ENCODE peak calls at places on chromosome 1, in six cellular contexts. X is thoracic aorta; Q is CD8-positive, alpha-beta T cell; K is fibroblast of lung; C is HepG2; J is kidney epithelial cell. T is an unnamed sample.

GRCh38 chr1:90835172-90835660 is 118.1 kb upstream of the BARHL2 start:
- DNase-seq in X (no peak), Q (no peak), K (no peak), C (no peak), J (no peak), T (no peak)

GRCh38 chr1:118825619-118826018 is 162.5 kb downstream of the TBX15 start:
- DNase-seq in X (no peak), Q (no peak), K (no peak), C (no peak), J (no peak), T (no peak)

GRCh38 chr1:27868932-27869718 is 3.2 kb upstream of the THEMIS2 start:
- DNase-seq in X (no peak), Q (peak), K (no peak), C (no peak), J (no peak), T (peak)

GRCh38 chr1:162349635-162350330 is 26.9 kb downstream of the SPATA46 start:
- DNase-seq in X (no peak), Q (no peak), K (peak), C (no peak), J (peak), T (no peak)

GRCh38 chr1:29122662-29122986 is 1.1 kb downstream of the TMEM200B start:
- DNase-seq in X (no peak), Q (no peak), K (peak), C (no peak), J (no peak), T (no peak)

GRCh38 chr1:53182111-53182593 is 14.5 kb upstream of the CPT2 start:
- DNase-seq in X (peak), Q (peak), K (peak), C (peak), J (peak), T (peak)

GRCh38 chr1:162016616-162017015 is 7.1 kb downstream of the OLFML2B start:
- DNase-seq in X (no peak), Q (no peak), K (no peak), C (no peak), J (no peak), T (no peak)

GRCh38 chr1:33257759-33258712 is 1.7 kb downstream of the ZNF362 start:
- DNase-seq in X (no peak), Q (no peak), K (peak), C (peak), J (no peak), T (no peak)

GRCh38 chr1:43949663-43950062 is 2.9 kb downstream of the IPO13 start:
- DNase-seq in X (no peak), Q (no peak), K (no peak), C (no peak), J (no peak), T (no peak)

GRCh38 chr1:43945898-43946243 is 879 bp upstream of the IPO13 start:
- DNase-seq in X (no peak), Q (no peak), K (no peak), C (no peak), J (no peak), T (no peak)

GRCh38 chr1:43946244-43947060 is at the start of gene IPO13:
- DNase-seq in X (peak), Q (peak), K (peak), C (peak), J (peak), T (peak)

GRCh38 chr1:43947061-43947889 is 525 bp downstream of the IPO13 start:
- DNase-seq in X (no peak), Q (no peak), K (no peak), C (no peak), J (no peak), T (no peak)

DNA sequence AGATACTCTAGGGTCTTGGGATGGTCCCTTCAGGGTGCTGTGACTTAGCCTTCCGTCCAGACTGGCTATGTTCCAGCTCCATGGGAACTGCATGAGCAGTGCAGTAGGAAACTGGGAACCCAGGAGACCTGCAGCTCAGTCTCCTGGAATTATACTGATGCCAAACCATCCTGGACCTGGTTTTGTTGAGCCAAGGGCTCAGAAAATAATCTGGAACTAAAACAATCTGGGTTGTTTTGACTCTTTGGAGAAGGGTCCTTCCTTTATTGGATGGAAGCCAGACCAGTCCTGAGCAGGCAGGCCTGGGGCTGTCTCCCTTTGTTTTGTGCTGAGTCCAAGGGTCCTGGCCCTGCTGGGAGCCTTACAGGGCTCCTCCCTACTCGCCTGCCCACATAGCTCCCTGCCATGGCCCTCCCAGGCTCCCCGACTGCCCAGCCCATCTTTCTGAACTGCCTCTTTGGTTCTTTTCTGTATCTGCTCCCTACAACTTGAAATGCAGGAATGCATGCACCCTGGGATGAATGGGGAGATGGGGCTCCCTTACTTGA is 1.2 kb downstream of the IPO13 start:
- DNase-seq in X (no peak), Q (no peak), K (no peak), C (peak), J (no peak), T (no peak)
- H3K4me3 ChIP-seq in X (peak), Q (peak), K (peak), C (peak), J (peak), T (peak)

GRCh38 chr1:6545276-6545934 is 8.9 kb downstream of the NOL9 start:
- DNase-seq in X (no peak), Q (no peak), K (no peak), C (no peak), J (no peak), T (no peak)

GRCh38 chr1:6544831-6545230 is 9.5 kb downstream of the NOL9 start:
- DNase-seq in X (no peak), Q (no peak), K (no peak), C (no peak), J (no peak), T (no peak)

GRCh38 chr1:6546326-6546725 is 8.0 kb downstream of the NOL9 start:
- DNase-seq in X (no peak), Q (no peak), K (no peak), C (no peak), J (no peak), T (no peak)

DNA sequence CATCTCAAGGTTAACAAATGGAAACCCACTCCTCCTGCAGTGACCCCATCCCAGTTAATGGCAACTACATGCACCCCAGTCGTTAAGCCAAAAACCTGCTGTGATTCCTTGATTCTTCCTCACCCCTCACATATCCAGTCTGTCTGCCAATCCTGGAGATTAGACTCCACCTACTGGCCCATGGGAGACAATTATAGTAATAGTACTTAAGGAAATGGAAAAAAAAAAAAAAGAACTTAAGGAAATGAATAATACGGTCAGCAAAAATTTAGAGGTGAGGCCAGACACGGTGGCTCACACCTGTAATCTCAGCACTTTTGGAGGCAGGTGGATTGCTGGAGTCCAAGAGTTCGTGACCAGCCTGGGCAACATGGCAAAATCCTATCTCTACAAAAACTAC is 7.0 kb downstream of the NOL9 start:
- DNase-seq in X (no peak), Q (no peak), K (no peak), C (no peak), J (no peak), T (no peak)
- TF ChIP-seq CTCF in X (no peak), Q (no peak), K (no peak), C (no peak), J (no peak), T (no peak)

DNA sequence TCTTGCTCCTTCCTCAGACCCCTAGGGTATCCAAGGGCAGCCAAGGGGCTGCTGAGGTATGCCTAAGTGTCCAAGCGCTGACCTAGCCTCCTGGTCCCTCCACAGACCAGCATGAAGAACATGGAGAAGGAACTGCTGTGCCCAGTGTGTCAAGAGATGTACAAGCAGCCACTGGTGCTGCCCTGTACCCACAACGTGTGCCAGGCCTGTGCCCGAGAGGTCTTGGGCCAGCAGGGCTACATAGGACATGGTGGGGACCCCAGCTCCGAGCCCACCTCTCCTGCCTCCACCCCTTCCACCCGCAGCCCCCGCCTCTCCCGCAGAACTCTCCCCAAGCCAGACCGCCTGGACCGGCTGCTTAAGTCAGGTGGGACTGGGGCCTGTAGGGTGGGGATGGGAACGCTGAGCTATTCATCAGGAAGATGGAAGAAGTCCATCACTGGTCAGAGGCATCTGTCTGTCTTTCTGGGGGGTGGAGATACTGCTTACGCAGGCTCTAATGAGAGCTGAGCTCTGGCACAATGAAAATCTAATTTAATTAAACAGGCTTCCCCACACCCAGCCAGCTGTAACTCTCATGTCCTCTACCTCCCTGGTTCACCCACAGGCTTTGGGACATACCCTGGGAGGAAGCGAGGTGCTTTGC is 1.8 kb downstream of the TRIM46 start:
- DNase-seq in X (no peak), Q (no peak), K (no peak), C (no peak), J (no peak), T (peak)
- H3K4me3 ChIP-seq in X (no peak), Q (no peak), K (peak), C (no peak), J (peak), T (no peak)

GRCh38 chr1:166843322-166843721 is 4.0 kb downstream of the POGK start:
- DNase-seq in X (no peak), Q (no peak), K (no peak), C (no peak), J (no peak), T (no peak)

GRCh38 chr1:166838766-166839599 is at the start of gene POGK:
- DNase-seq in X (peak), Q (peak), K (peak), C (peak), J (peak), T (peak)

GRCh38 chr1:166839600-166840308 is 479 bp downstream of the POGK start:
- DNase-seq in X (no peak), Q (peak), K (peak), C (peak), J (no peak), T (peak)

GRCh38 chr1:166843769-166844596 is 4.7 kb downstream of the POGK start:
- DNase-seq in X (no peak), Q (no peak), K (no peak), C (no peak), J (no peak), T (no peak)

DNA sequence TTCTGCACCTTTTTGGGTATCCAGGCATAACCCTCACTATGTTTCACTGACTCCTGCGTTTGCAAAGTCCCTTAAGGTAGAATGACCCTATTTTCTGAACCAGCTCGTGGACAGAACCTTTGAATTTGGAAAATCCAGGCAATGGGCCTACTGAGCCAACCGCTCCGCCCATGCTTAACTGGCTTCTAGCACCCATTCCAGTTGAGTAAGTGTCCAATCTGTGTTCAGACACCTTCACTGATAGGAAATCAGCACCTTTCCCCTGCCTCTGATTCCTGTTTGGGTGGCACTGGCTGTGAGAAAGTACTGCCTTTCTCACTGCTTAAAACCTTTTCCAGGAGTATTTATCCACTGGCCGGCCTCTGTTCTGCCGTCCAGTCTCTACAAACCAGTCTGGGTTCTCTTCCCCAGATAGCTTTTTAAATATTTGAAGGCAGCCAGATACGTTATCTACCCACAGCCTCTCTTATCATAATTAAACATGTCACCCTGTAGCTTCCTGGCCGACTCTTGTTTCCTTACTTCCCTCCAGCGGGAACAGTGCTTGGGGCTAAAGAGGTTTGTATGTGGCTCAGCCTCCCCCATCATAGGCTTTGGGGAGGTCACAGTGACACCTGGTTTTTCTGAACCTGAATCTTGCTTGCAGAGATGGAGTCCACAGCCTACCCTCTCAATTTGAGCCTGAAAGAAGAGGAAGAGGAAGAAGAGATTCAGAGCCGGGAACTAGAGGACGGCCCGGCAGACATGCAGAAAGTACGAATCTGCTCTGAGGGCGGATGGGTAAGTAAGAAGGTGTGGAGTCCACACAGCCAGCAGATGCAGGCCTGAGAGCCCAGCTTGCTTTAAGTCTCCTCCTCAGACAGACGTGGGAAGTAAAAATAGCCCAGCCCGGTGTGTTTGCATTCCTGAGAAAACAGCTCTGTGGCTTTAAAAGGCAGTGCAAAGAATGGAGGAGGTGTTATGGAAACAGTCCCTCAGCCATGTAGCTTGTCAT is 1.3 kb downstream of the POGK start:
- DNase-seq in X (no peak), Q (no peak), K (no peak), C (no peak), J (no peak), T (no peak)
- TF ChIP-seq CTCF in X (no peak), Q (no peak), K (no peak), C (no peak), J (no peak), T (no peak)

DNA sequence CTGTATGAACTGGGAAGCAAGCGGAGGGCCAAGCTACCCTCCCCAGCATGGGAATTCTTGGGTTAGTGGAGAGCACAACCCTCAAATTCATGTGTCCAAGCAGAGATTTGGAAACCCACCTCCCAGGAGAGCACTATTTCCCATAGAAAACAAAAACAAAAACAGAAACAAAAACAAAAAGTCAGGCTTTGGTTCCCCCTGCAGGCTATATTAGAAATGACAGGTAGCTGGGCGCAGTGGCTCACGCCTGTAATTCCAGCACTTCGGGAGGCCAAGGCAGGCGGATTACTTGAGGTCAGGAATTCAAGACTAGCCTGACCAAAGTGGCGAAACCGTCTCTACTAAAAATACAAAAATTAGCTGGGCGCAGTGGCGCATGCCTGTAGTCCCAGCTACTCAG is 10.8 kb downstream of the MINDY1 start:
- DNase-seq in X (no peak), Q (no peak), K (peak), C (no peak), J (no peak), T (peak)
- H3K4me3 ChIP-seq in X (no peak), Q (no peak), K (no peak), C (no peak), J (no peak), T (peak)

GRCh38 chr1:15407579-15407978 is 2.1 kb upstream of the EFHD2 start:
- DNase-seq in X (no peak), Q (no peak), K (no peak), C (no peak), J (no peak), T (no peak)

GRCh38 chr1:15408890-15409399 is 743 bp upstream of the EFHD2 start:
- DNase-seq in X (no peak), Q (no peak), K (no peak), C (no peak), J (no peak), T (no peak)

GRCh38 chr1:15410223-15410883 is 665 bp downstream of the EFHD2 start:
- DNase-seq in X (no peak), Q (no peak), K (no peak), C (no peak), J (no peak), T (peak)

GRCh38 chr1:15410884-15411245 is 1.2 kb downstream of the EFHD2 start:
- DNase-seq in X (no peak), Q (no peak), K (no peak), C (no peak), J (no peak), T (no peak)

DNA sequence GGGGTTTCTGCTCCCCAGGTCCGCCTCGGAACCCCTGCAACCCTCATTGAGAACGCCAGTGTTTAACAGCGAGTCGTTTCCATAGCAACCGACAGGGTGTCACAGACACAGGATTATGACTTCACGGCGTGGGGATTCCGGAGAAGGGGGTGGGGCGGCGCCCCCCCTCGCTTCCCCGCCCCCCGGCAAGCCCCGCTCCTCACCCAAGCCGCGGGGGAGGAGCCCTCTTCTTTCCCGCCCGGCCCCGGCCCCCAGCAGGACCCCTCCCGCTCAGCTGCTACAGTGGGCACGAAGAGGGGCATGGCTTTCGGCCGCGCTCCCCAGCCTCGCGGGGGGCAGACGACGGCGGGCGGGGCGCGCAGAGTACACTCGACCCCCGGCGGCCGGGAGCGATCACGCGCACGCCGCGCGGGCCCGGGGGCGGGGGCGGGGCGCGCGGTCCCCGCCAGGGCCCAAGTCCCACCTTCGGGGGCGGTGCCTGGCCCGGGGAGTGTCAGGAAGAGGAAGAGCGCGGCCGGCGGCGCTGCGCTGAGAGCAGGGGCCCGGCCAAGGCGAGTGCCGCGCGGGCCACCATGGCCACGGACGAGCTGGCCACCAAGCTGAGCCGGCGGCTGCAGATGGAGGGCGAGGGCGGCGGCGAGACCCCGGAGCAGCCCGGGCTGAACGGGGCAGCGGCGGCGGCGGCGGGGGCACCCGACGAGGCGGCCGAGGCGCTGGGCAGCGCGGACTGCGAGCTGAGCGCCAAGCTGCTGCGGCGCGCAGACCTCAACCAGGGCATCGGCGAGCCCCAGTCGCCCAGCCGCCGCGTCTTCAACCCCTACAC is at the start of gene EFHD2:
- DNase-seq in X (peak), Q (peak), K (peak), C (peak), J (no peak), T (peak)
- TF ChIP-seq CTCF in X (peak), Q (no peak), K (no peak), C (peak), J (no peak), T (no peak)

GRCh38 chr1:16978589-16979474 is 1.6 kb downstream of the MFAP2 start:
- DNase-seq in X (no peak), Q (no peak), K (peak), C (no peak), J (no peak), T (no peak)

GRCh38 chr1:16981269-16981849 is 939 bp upstream of the MFAP2 start:
- DNase-seq in X (no peak), Q (no peak), K (peak), C (no peak), J (peak), T (no peak)

GRCh38 chr1:16979475-16980327 is 719 bp downstream of the MFAP2 start:
- DNase-seq in X (no peak), Q (no peak), K (peak), C (no peak), J (no peak), T (no peak)

GRCh38 chr1:16978139-16978538 is 2.3 kb downstream of the MFAP2 start:
- DNase-seq in X (no peak), Q (no peak), K (no peak), C (no peak), J (no peak), T (no peak)

DNA sequence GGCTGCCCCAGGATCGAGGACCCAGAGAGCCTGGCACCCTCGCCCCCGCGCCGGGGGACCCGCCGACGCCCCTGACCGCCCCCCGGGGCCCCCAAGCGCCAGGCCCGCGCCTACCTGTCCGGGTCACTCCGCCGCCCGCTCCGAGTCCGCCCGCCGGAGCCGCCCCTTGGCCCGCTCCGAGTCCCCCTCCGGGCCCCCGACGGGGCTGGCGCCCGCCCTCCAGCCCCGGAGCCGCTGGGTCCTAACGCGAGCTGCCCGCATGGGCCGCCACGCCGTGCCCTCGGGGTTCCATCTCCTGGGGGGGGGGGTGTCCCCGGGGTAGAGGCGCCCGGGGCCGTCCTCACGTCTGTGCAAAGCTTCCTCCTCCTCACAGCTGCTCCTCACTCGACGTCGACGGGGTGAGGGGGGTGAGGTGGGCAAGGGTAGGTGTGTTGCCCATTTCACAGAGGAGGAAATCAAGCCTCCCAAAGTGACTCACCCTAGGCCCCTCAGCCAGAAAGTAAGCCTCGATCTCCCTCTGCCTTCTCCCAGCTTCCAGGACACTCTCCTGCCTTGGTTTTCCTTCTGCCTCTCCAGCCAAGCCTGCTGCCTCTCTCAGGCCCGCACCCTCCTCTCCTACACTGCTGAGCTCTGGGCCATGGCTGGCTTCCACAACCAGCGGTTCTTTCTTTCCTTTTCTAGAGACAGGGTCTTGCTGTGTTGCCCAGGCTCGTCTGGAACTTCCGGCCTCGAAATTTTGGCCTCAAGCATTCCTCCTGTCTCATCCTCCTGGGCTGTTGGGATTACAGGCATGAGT is at the start of gene MFAP2:
- DNase-seq in X (no peak), Q (no peak), K (no peak), C (no peak), J (no peak), T (no peak)
- H3K4me3 ChIP-seq in X (peak), Q (no peak), K (peak), C (peak), J (peak), T (no peak)

T was measured in GM12865.